ENCODE peak calls at places on chromosomes 2 and 18, in six cellular contexts. F, K, J, B, G and S are unnamed samples.

GRCh38 chr2:96142217-96143113 is 2.8 kb downstream of the DUSP2 start:
- DNase-seq in G (no peak), J (no peak), F (peak; percentile 33), K (peak; percentile 8), B (no peak), S (no peak)

GRCh38 chr2:101473581-101473910 is 1.4 kb downstream of the RFX8 start:
- DNase-seq in J (no peak), G (no peak), B (no peak), F (no peak), K (no peak), S (no peak)

GRCh38 chr18:30177056-30177455 is 865.5 kb downstream of the DSC3 start:
- DNase-seq in K (no peak), G (no peak), J (no peak), F (no peak), B (no peak), S (no peak)

GRCh38 chr2:144498215-144498614 is 21.7 kb downstream of the ZEB2 start:
- DNase-seq in G (no peak), B (no peak), F (no peak), J (no peak), K (no peak), S (no peak)

GRCh38 chr2:2934030-2934429 is 443.6 kb downstream of the EIPR1 start:
- DNase-seq in B (no peak), G (no peak), K (no peak), J (no peak), F (no peak), S (no peak)

GRCh38 chr2:95062716-95063400 is 37.4 kb downstream of the MAL start:
- DNase-seq in B (no peak), K (no peak), F (peak; percentile 6), J (no peak), G (no peak), S (no peak)

GRCh38 chr2:128475427-128476211 is 157.0 kb upstream of the HS6ST1 start:
- DNase-seq in J (no peak), B (no peak), F (no peak), K (no peak), G (no peak), S (no peak)

GRCh38 chr2:10286216-10287037 is 16.3 kb upstream of the HPCAL1 start:
- DNase-seq in B (no peak), F (no peak), G (peak; percentile 45), K (peak; percentile 56), J (peak; percentile 76), S (no peak)

GRCh38 chr2:18957909-18958308 is 368.5 kb upstream of the NT5C1B start:
- DNase-seq in K (no peak), J (no peak), G (no peak), B (no peak), F (no peak), S (no peak)

GRCh38 chr2:82333697-82334096 is 2029.1 kb upstream of the LRRTM1 start:
- DNase-seq in F (no peak), K (no peak), B (no peak), G (no peak), J (no peak), S (no peak)

GRCh38 chr2:44940612-44941464 is 664 bp upstream of the SIX3 start:
- DNase-seq in G (no peak), J (no peak), B (no peak), F (no peak), K (no peak), S (no peak)

GRCh38 chr2:44943031-44943692 is 1.7 kb downstream of the SIX3 start:
- DNase-seq in J (no peak), F (no peak), B (no peak), G (no peak), K (no peak), S (no peak)

GRCh38 chr2:44941551-44942234 is at the start of gene SIX3:
- DNase-seq in J (no peak), G (no peak), F (no peak), B (peak; percentile 79), K (no peak), S (no peak)

GRCh38 chr2:44943693-44944101 is 2.2 kb downstream of the SIX3 start:
- DNase-seq in F (no peak), G (no peak), J (no peak), K (no peak), B (no peak), S (no peak)

DNA sequence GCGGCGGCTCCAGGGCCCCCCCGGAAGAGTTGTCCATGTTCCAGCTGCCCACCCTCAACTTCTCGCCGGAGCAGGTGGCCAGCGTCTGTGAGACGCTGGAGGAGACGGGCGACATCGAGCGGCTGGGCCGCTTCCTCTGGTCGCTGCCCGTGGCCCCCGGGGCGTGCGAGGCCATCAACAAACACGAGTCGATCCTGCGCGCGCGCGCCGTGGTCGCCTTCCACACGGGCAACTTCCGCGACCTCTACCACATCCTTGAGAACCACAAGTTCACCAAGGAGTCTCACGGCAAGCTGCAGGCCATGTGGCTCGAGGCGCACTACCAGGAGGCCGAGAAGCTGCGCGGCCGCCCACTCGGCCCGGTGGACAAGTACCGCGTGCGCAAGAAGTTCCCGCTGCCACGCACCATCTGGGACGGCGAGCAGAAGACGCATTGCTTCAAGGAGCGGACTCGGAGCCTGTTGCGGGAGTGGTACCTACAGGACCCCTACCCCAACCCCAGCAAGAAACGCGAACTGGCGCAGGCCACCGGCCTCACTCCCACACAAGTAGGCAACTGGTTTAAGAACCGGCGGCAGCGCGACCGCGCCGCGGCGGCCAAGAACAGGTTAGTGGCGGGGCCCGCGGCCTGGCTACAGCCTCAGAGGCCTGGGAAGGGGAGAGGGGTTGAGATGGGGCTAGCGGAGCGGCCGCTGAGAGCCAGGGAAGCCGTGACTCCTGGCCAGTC is 965 bp downstream of the SIX3 start:
- DNase-seq in J (no peak), F (no peak), B (no peak), K (no peak), G (no peak), S (no peak)
- H3K27me3 ChIP-seq in J (peaks cover 93% of the 10 kb centered on the region), F (peaks cover 86% of the 10 kb centered on the region), B (no peaks in the 10 kb centered on the region), K (peaks cover 98% of the 10 kb centered on the region), G (peaks cover 98% of the 10 kb centered on the region), S (peaks cover 39% of the 10 kb centered on the region)

GRCh38 chr2:45826476-45826875 is 175.0 kb downstream of the PRKCE start:
- DNase-seq in J (no peak), B (no peak), K (no peak), G (no peak), F (no peak), S (no peak)

GRCh38 chr2:45826889-45827635 is 175.6 kb downstream of the PRKCE start:
- DNase-seq in B (no peak), J (peak; percentile 31), G (peak; percentile 57), K (peak; percentile 39), F (peak; percentile 93), S (no peak)

GRCh38 chr2:45823723-45824206 is 172.3 kb downstream of the PRKCE start:
- DNase-seq in K (peak; percentile 79), B (no peak), J (peak; percentile 93), G (peak; percentile 85), F (peak; percentile 97), S (peak; percentile 27)

GRCh38 chr2:45822272-45822630 is 170.8 kb downstream of the PRKCE start:
- DNase-seq in F (no peak), B (no peak), K (no peak), G (no peak), J (no peak), S (no peak)

DNA sequence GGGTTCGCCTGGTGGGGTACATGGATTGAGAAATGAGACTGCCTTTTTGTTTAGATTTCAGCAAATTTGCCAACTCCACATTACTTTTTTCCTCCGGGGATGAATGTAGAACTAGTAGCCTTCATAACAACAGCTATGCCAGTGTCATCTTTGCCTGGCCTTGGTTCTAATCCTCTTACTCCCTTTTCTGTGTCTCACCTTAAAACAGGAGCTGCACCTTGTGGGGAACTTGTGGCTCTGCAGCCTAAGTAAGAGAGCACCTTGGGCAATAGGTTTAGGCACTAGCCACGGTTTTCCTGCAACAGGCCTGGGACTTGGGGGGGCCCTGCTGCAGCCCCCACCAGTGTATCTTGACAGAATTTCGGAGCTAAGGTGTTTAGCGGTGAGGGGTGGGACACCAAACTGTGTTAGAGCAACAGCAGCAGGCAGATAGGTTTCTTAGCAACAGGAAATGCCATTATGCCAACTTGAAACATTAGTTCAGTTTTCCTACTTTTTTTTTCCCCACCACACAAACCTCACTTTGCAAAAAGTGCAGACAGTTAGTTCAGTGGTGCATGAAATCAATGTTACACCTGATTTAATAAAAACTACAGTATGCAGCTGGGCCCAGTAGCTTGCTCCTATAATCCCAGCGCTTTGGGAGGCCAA is 173.7 kb downstream of the PRKCE start:
- DNase-seq in K (no peak), G (no peak), B (no peak), J (no peak), F (no peak), S (no peak)
- TF ChIP-seq CTCF in K (no peak), G (no peak), B (peak; percentile 24), J (no peak), F (no peak), S (no peak)

DNA sequence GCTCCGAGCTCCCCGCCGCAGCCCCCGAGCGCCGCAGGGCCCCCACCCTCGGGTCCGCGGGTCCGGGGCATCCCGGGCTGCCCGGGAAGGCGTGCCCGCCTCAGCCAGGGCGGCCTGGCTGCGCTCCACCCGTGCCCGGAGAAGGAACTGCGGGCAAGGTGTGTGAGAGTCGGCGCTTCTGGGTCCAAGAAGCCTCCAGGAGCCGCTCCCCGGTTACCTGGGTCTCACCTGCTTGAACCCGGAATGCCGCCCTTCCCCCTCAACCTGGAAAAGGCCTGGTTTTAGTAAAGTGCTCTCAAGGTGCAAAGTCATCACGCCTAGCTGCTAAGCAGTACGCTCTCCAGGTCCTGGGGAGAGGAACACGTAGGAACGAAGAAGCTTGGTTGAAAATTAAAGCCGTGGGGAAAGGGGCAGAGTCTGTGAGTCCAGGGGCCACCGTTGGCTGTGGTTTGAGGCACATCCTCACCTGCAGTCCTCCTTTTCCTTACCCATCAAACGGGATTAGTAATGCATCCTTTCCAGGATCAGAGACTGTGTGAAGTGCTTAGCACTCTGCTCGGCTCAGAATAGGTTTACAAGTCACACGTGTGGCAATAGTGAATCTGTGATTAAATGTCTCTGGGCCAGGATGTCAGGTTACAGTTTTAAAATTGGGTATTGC is 1.2 kb downstream of the ASAP2 start:
- DNase-seq in K (no peak), F (no peak), J (peak; percentile 49), G (no peak), B (no peak), S (no peak)
- H3K4me3 ChIP-seq in K (peak overlapping the region; percentile 95), F (peak overlapping the region; percentile 95), J (peak overlapping the region; percentile 80), G (peak overlapping the region; percentile 83), B (peak overlapping the region; percentile 82), S (peak overlapping the region; percentile 83)

GRCh38 chr2:216289470-216289869 is 82.8 kb downstream of the MARCHF4 start:
- DNase-seq in B (no peak), G (no peak), J (no peak), K (no peak), F (no peak), S (no peak)

GRCh38 chr2:216286616-216287231 is 85.6 kb downstream of the MARCHF4 start:
- DNase-seq in F (no peak), J (no peak), K (no peak), G (no peak), B (no peak), S (no peak)

GRCh38 chr2:216284708-216285107 is 87.6 kb downstream of the MARCHF4 start:
- DNase-seq in J (no peak), F (no peak), G (no peak), B (no peak), K (no peak), S (no peak)

GRCh38 chr2:216285641-216286156 is 86.6 kb downstream of the MARCHF4 start:
- DNase-seq in J (no peak), K (no peak), G (no peak), F (no peak), B (no peak), S (no peak)

DNA sequence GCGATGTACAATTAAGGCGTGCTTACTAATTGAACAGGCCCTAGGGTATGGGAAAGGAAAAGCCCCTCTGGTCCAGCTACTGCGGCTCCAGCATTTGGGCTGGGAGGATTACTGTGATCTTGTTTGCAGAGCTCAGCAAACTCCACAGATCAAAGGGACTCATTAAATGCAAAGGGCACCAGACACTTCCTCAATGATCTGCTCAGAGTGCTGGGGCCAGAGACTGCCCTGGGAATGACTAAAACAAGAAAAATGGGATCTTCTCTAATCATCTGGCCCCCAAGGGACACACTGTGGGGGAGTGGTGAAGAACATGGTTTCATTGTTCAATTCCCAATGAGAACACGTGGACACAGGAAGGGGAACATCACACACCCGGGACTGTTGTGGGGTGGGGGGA is 85.0 kb downstream of the MARCHF4 start:
- DNase-seq in G (no peak), K (no peak), F (no peak), B (no peak), J (no peak), S (no peak)
- H3K27me3 ChIP-seq in G (no peaks in the 10 kb centered on the region), K (peaks cover 23% of the 10 kb centered on the region), F (no peaks in the 10 kb centered on the region), B (peaks cover 28% of the 10 kb centered on the region), J (no peaks in the 10 kb centered on the region), S (no peaks in the 10 kb centered on the region)